ENCODE peak calls at places on chromosomes 3 and 15, in seven cellular contexts. U is left cardiac atrium; K is NCI-H524; B is BJ; N is Calu3; G is activated T-cell treated with anti-CD3 and anti-CD28 coated beads, Interleukin-2, amount 50 U/mL, for 4 hours; O is mucosa of descending colon. M is an unnamed sample.

GRCh38 chr15:43292375-43293078 is 25.8 kb upstream of the TGM5 start:
- DNase-seq in N (no peak), B (peak), G (no peak), U (no peak), K (no peak), O (no peak), M (no peak)

GRCh38 chr3:87173776-87174175 is 53.3 kb upstream of the CHMP2B start:
- DNase-seq in U (no peak), O (no peak), G (no peak), N (no peak), K (no peak), B (no peak), M (no peak)

GRCh38 chr3:179653106-179653776 is 401 bp downstream of the USP13 start:
- DNase-seq in N (peak), U (peak), K (peak), O (peak), G (peak), B (peak), M (peak)

GRCh38 chr15:91704343-91704742 is 149.2 kb upstream of the SLCO3A1 start:
- DNase-seq in U (peak), G (no peak), N (no peak), K (no peak), B (no peak), O (no peak), M (no peak)

GRCh38 chr15:55707985-55708384 is 35.0 kb downstream of the PRTG start:
- DNase-seq in O (no peak), K (no peak), G (no peak), B (no peak), U (no peak), N (no peak), M (no peak)

GRCh38 chr3:48222616-48223513 is at the start of gene CAMP:
- DNase-seq in G (no peak), B (no peak), O (peak), N (peak), U (peak), K (peak), M (no peak)

GRCh38 chr3:141071681-141072260 is 20.6 kb downstream of the SPSB4 start:
- DNase-seq in K (no peak), N (no peak), B (no peak), U (no peak), O (no peak), G (no peak), M (no peak)

GRCh38 chr3:177295116-177295515 is 97.8 kb upstream of the TBL1XR1 start:
- DNase-seq in O (no peak), N (peak), G (no peak), K (no peak), U (no peak), B (no peak), M (no peak)

GRCh38 chr3:14798231-14798630 is 20.5 kb upstream of the FGD5 start:
- DNase-seq in B (no peak), N (no peak), G (no peak), U (no peak), O (no peak), K (no peak), M (no peak)

GRCh38 chr15:98383571-98383970 is 264.8 kb upstream of the IGF1R start:
- DNase-seq in U (no peak), K (no peak), B (no peak), G (no peak), O (no peak), N (no peak), M (no peak)

GRCh38 chr15:88834211-88834812 is 31.1 kb downstream of the ACAN start:
- DNase-seq in O (peak), G (peak), N (peak), U (peak), B (no peak), K (peak), M (no peak)

GRCh38 chr15:56815247-56815646 is 81.9 kb upstream of the ZNF280D start:
- DNase-seq in G (no peak), O (peak), B (no peak), U (peak), N (peak), K (no peak), M (no peak)

GRCh38 chr3:66885326-66886000 is 112.6 kb upstream of the KBTBD8 start:
- DNase-seq in G (no peak), K (no peak), N (peak), U (no peak), B (no peak), O (no peak), M (no peak)

GRCh38 chr3:75294124-75294523 is 370.0 kb upstream of the FRG2C start:
- DNase-seq in N (peak), U (peak), O (peak), K (peak), G (no peak), B (no peak), M (no peak)

GRCh38 chr3:30656624-30657141 is 50.3 kb downstream of the TGFBR2 start:
- DNase-seq in K (no peak), N (no peak), O (no peak), G (no peak), U (no peak), B (no peak), M (no peak)

GRCh38 chr3:21779909-21780308 is 28.9 kb upstream of the ZNF385D start:
- DNase-seq in O (no peak), N (no peak), B (no peak), G (no peak), K (no peak), U (no peak), M (no peak)

GRCh38 chr3:136075816-136076215 is 110.3 kb downstream of the PPP2R3A start:
- DNase-seq in O (no peak), G (no peak), K (peak), N (no peak), B (no peak), U (no peak), M (no peak)

GRCh38 chr3:25563601-25564000 is 101.1 kb downstream of the TOP2B start:
- DNase-seq in U (no peak), K (no peak), O (no peak), G (no peak), B (no peak), N (no peak), M (no peak)

GRCh38 chr15:64851503-64851840 is 9.8 kb downstream of the PLEKHO2 start:
- DNase-seq in U (no peak), B (peak), G (no peak), N (no peak), O (no peak), K (no peak), M (no peak)

GRCh38 chr3:174436367-174436766 is 422.8 kb upstream of the NAALADL2 start:
- DNase-seq in B (no peak), G (no peak), U (no peak), N (no peak), K (no peak), O (no peak), M (no peak)

GRCh38 chr3:144462337-144462736 is 490.7 kb downstream of the DIPK2A start:
- DNase-seq in G (no peak), O (no peak), N (no peak), U (no peak), B (no peak), K (no peak), M (no peak)

GRCh38 chr15:37095197-37095992 is 5.0 kb downstream of the MEIS2 start:
- DNase-seq in O (no peak), B (no peak), U (no peak), K (no peak), N (no peak), G (no peak), M (no peak)

GRCh38 chr3:23859012-23859743 is 53.4 kb downstream of the UBE2E1 start:
- DNase-seq in K (peak), O (no peak), B (no peak), N (no peak), U (no peak), G (no peak), M (peak)

GRCh38 chr3:20729185-20729584 is 543.2 kb upstream of the SGO1 start:
- DNase-seq in K (no peak), B (no peak), U (no peak), G (no peak), N (no peak), O (no peak), M (no peak)

GRCh38 chr3:157786618-157787017 is 283.4 kb upstream of the VEPH1 start:
- DNase-seq in G (no peak), B (peak), N (no peak), O (no peak), K (no peak), U (no peak), M (no peak)

GRCh38 chr3:31934866-31935265 is 46.2 kb downstream of the OSBPL10 start:
- DNase-seq in O (no peak), N (peak), K (no peak), G (no peak), U (no peak), B (no peak), M (no peak)

GRCh38 chr15:100114100-100114499 is 227.7 kb downstream of the ADAMTS17 start:
- DNase-seq in K (no peak), U (peak), B (no peak), O (no peak), N (no peak), G (no peak), M (no peak)

GRCh38 chr3:18099611-18100010 is 325.5 kb downstream of the SATB1 start:
- DNase-seq in K (no peak), N (no peak), U (no peak), B (no peak), O (no peak), G (no peak), M (no peak)

GRCh38 chr15:81473946-81474345 is 99.9 kb upstream of the TMC3 start:
- DNase-seq in O (no peak), N (no peak), G (no peak), B (no peak), K (peak), U (no peak), M (no peak)

GRCh38 chr3:20043398-20043797 is 3.2 kb downstream of the KAT2B start:
- DNase-seq in K (no peak), B (no peak), G (peak), O (peak), N (peak), U (peak), M (peak)

GRCh38 chr3:100402150-100402706 is 889 bp downstream of the LNP1 start:
- DNase-seq in N (no peak), G (no peak), O (no peak), K (peak), B (peak), U (no peak), M (no peak)